ENCODE peak calls at places on chromosome 11, in ten cellular contexts. U is A549, I is upper lobe of right lung, A is colonic mucosa, S is HCT116, F is tibial nerve, P is thoracic aorta, B is body of pancreas, C is mammary epithelial cell, M is endothelial cell of umbilical vein. D is an unnamed sample.

GRCh38 chr11:90234977-90235376 is 12.1 kb upstream of the CHORDC1 start:
- DNase-seq in C (no peak), B (no peak), M (no peak), I (no peak), S (no peak), P (no peak), F (no peak), A (no peak), U (no peak), D (no peak)

GRCh38 chr11:104327864-104328513 is 164.0 kb upstream of the PDGFD start:
- DNase-seq in C (no peak), M (no peak), B (no peak), S (no peak), F (no peak), I (no peak), A (no peak), P (no peak), U (no peak), D (no peak)

GRCh38 chr11:132114185-132114584 is 743.8 kb downstream of the NTM start:
- DNase-seq in S (no peak), P (no peak), F (no peak), M (peak; percentile 44), U (no peak), A (no peak), I (no peak), C (no peak), B (peak; percentile 22), D (no peak)

GRCh38 chr11:77030834-77031414 is 3.3 kb upstream of the B3GNT6 start:
- DNase-seq in U (no peak), P (no peak), M (no peak), F (no peak), C (no peak), S (no peak), B (no peak), I (no peak), A (peak; percentile 15), D (no peak)

GRCh38 chr11:8566613-8567210 is 27.3 kb downstream of the STK33 start:
- DNase-seq in B (no peak), M (peak; percentile 50), I (no peak), U (no peak), F (no peak), P (no peak), A (no peak), S (peak; percentile 23), C (peak; percentile 55), D (no peak)

GRCh38 chr11:125110996-125111340 is 458 bp downstream of the TMEM218 start:
- DNase-seq in S (no peak), M (no peak), U (no peak), I (no peak), C (no peak), F (no peak), A (no peak), P (no peak), B (peak; percentile 18), D (no peak)

GRCh38 chr11:109425554-109425953 is 3.6 kb downstream of the C11orf87 start:
- DNase-seq in P (no peak), S (no peak), A (no peak), F (no peak), B (no peak), C (no peak), M (no peak), I (no peak), U (no peak), D (no peak)

GRCh38 chr11:16605971-16606783 is 132.3 kb upstream of the C11orf58 start:
- DNase-seq in M (peak; percentile 91), P (no peak), F (peak; percentile 91), I (peak; percentile 92), C (peak; percentile 92), U (peak; percentile 79), B (peak; percentile 94), S (peak; percentile 74), A (peak; percentile 92), D (no peak)

GRCh38 chr11:2379471-2380174 is 2.5 kb downstream of the CD81 start:
- DNase-seq in C (no peak), A (no peak), M (no peak), I (no peak), P (no peak), F (no peak), B (no peak), U (no peak), S (no peak), D (no peak)

GRCh38 chr11:61297741-61298140 is 2.6 kb upstream of the VWCE start:
- DNase-seq in B (no peak), U (no peak), P (no peak), I (no peak), A (no peak), F (no peak), M (peak; percentile 94), C (peak; percentile 97), S (no peak), D (no peak)

GRCh38 chr11:16876053-16876752 is 137.8 kb downstream of the C11orf58 start:
- DNase-seq in B (no peak), U (no peak), A (no peak), F (no peak), S (no peak), M (no peak), C (peak; percentile 89), P (no peak), I (no peak), D (no peak)

GRCh38 chr11:72353861-72354260 is 80.5 kb downstream of the CLPB start:
- DNase-seq in U (no peak), S (no peak), A (no peak), P (no peak), F (no peak), B (no peak), M (no peak), I (no peak), C (no peak), D (no peak)

GRCh38 chr11:32426819-32427615 is 8.3 kb downstream of the WT1 start:
- DNase-seq in A (no peak), F (no peak), P (no peak), B (no peak), I (no peak), S (no peak), M (no peak), U (no peak), C (no peak), D (no peak)

GRCh38 chr11:31820438-31820818 is 9.3 kb upstream of the PAX6 start:
- DNase-seq in C (no peak), B (no peak), I (no peak), A (no peak), F (no peak), U (no peak), M (no peak), S (no peak), P (no peak), D (no peak)

GRCh38 chr11:8604078-8604723 is 10.2 kb upstream of the STK33 start:
- DNase-seq in C (peak; percentile 100), A (peak; percentile 69), F (no peak), M (peak; percentile 53), S (peak; percentile 63), U (peak; percentile 64), P (peak; percentile 11), B (peak; percentile 55), I (peak; percentile 77), D (no peak)

GRCh38 chr11:34492806-34493414 is 20.7 kb downstream of the ELF5 start:
- DNase-seq in P (no peak), B (peak; percentile 72), I (no peak), S (peak; percentile 60), U (peak; percentile 75), A (peak; percentile 66), F (peak; percentile 68), M (peak; percentile 64), C (peak; percentile 47), D (no peak)

GRCh38 chr11:86181379-86181778 is 63.2 kb upstream of the EED start:
- DNase-seq in M (no peak), S (no peak), F (no peak), P (no peak), A (no peak), B (no peak), I (no peak), U (no peak), C (no peak), D (no peak)

GRCh38 chr11:58286249-58286648 is 18.2 kb upstream of the OR10W1 start:
- DNase-seq in S (peak; percentile 23), M (peak; percentile 53), I (no peak), P (no peak), U (peak; percentile 7), F (no peak), A (peak; percentile 29), C (peak; percentile 40), B (no peak), D (no peak)
- TF ChIP-seq CTCF in S (peak; percentile 67), M (peak; percentile 36), I (peak; percentile 48), P (no peak), U (peak; percentile 20), F (no peak), A (peak; percentile 60), C (peak; percentile 75), B (peak; percentile 42), D (peak; percentile 55)

GRCh38 chr11:63485777-63486176 is 5.2 kb downstream of the PLAAT5 start:
- DNase-seq in I (no peak), B (no peak), A (no peak), M (no peak), C (no peak), P (no peak), S (no peak), U (no peak), F (no peak), D (no peak)
- H3K9me3 ChIP-seq in I (no peaks in the 10 kb centered on the region), B (no peaks in the 10 kb centered on the region), A (no peaks in the 10 kb centered on the region), M (no peaks in the 10 kb centered on the region), C (peaks cover 4% of the 10 kb centered on the region), P (peaks cover 9% of the 10 kb centered on the region), S (peaks cover 5% of the 10 kb centered on the region), U (peaks cover 7% of the 10 kb centered on the region), F (no peaks in the 10 kb centered on the region), D (peaks cover 12% of the 10 kb centered on the region)

GRCh38 chr11:94997437-94997836 is 23.9 kb downstream of the KDM4D start:
- DNase-seq in A (no peak), P (no peak), M (no peak), F (no peak), B (no peak), S (no peak), C (no peak), U (no peak), I (no peak), D (no peak)

GRCh38 chr11:94993400-94993943 is 20.0 kb downstream of the KDM4D start:
- DNase-seq in I (no peak), A (no peak), P (no peak), C (no peak), M (no peak), F (no peak), S (no peak), B (no peak), U (no peak), D (no peak)

GRCh38 chr11:94998285-94998684 is 24.8 kb downstream of the KDM4D start:
- DNase-seq in M (no peak), F (no peak), C (no peak), A (no peak), U (no peak), I (no peak), B (no peak), S (no peak), P (no peak), D (no peak)
- TF ChIP-seq CTCF in M (no peak), F (no peak), C (no peak), A (no peak), U (no peak), I (no peak), B (no peak), S (no peak), P (no peak), D (no peak)

GRCh38 chr11:114295676-114296081 is 520 bp upstream of the NNMT start:
- DNase-seq in U (no peak), M (no peak), S (no peak), A (no peak), F (no peak), C (no peak), B (no peak), P (no peak), I (no peak), D (no peak)
- H3K9me3 ChIP-seq in U (no peaks in the 10 kb centered on the region), M (no peaks in the 10 kb centered on the region), S (no peaks in the 10 kb centered on the region), A (no peaks in the 10 kb centered on the region), F (no peaks in the 10 kb centered on the region), C (no peaks in the 10 kb centered on the region), B (no peaks in the 10 kb centered on the region), P (no peaks in the 10 kb centered on the region), I (no peaks in the 10 kb centered on the region), D (no peaks in the 10 kb centered on the region)